ENCODE peak calls at places on chromosomes 5 and 9, in seven cellular contexts. S, I, H, Q, R, N and V are unnamed samples.

GRCh38 chr5:78499485-78499884 is 139.1 kb downstream of the SCAMP1 start:
- DNase-seq in S (no peak), I (no peak), H (no peak), Q (peak), R (no peak), N (peak), V (no peak)

GRCh38 chr9:133994359-133995011 is 2.4 kb upstream of the VAV2 start:
- DNase-seq in S (peak), I (peak), H (peak), Q (peak), R (peak), N (peak), V (peak)

GRCh38 chr5:14901462-14902051 is 30.0 kb upstream of the ANKH start:
- DNase-seq in S (peak), I (no peak), H (no peak), Q (no peak), R (peak), N (no peak), V (no peak)

GRCh38 chr9:126885089-126885753 is 24.8 kb downstream of the ZBTB34 start:
- DNase-seq in S (peak), I (no peak), H (no peak), Q (no peak), R (no peak), N (no peak), V (no peak)

GRCh38 chr5:54610197-54610898 is 92.8 kb downstream of the SNX18 start:
- DNase-seq in S (peak), I (no peak), H (no peak), Q (no peak), R (no peak), N (no peak), V (peak)

GRCh38 chr5:77869115-77869798 is 93.1 kb upstream of the TBCA start:
- DNase-seq in S (no peak), I (no peak), H (no peak), Q (no peak), R (no peak), N (no peak), V (no peak)

GRCh38 chr5:135157421-135158314 is 123.6 kb upstream of the PITX1 start:
- DNase-seq in S (no peak), I (no peak), H (no peak), Q (no peak), R (no peak), N (peak), V (no peak)

GRCh38 chr9:75591972-75592371 is 298.5 kb upstream of the PCSK5 start:
- DNase-seq in S (no peak), I (no peak), H (no peak), Q (no peak), R (no peak), N (no peak), V (no peak)

GRCh38 chr5:176676361-176676824 is 29.1 kb downstream of the TSPAN17 start:
- DNase-seq in S (peak), I (no peak), H (no peak), Q (no peak), R (peak), N (no peak), V (no peak)

GRCh38 chr9:100322954-100323536 is 29.7 kb downstream of the TEX10 start:
- DNase-seq in S (peak), I (peak), H (no peak), Q (no peak), R (peak), N (peak), V (no peak)

GRCh38 chr5:81899123-81899522 is 72.7 kb upstream of the ATG10 start:
- DNase-seq in S (no peak), I (no peak), H (no peak), Q (no peak), R (no peak), N (no peak), V (no peak)

GRCh38 chr5:143534764-143535159 is 131.3 kb upstream of the NR3C1 start:
- DNase-seq in S (no peak), I (no peak), H (no peak), Q (no peak), R (no peak), N (no peak), V (no peak)

GRCh38 chr9:136442330-136442729 is 2.7 kb upstream of the INPP5E start:
- DNase-seq in S (no peak), I (no peak), H (no peak), Q (no peak), R (no peak), N (no peak), V (no peak)

GRCh38 chr9:79671558-79671957 is 99.8 kb downstream of the TLE4 start:
- DNase-seq in S (no peak), I (no peak), H (no peak), Q (no peak), R (no peak), N (no peak), V (no peak)

GRCh38 chr9:17528859-17529258 is 50.0 kb upstream of the SH3GL2 start:
- DNase-seq in S (peak), I (no peak), H (no peak), Q (no peak), R (no peak), N (no peak), V (no peak)

GRCh38 chr9:136782452-136782851 is 8.7 kb upstream of the TMEM141 start:
- DNase-seq in S (no peak), I (no peak), H (no peak), Q (no peak), R (no peak), N (no peak), V (no peak)

GRCh38 chr5:132495063-132495671 is 4.6 kb upstream of the IRF1 start:
- DNase-seq in S (no peak), I (no peak), H (peak), Q (peak), R (no peak), N (no peak), V (no peak)

GRCh38 chr5:157607371-157608161 is 32.0 kb upstream of the ADAM19 start:
- DNase-seq in S (peak), I (no peak), H (peak), Q (no peak), R (peak), N (no peak), V (no peak)

GRCh38 chr9:134607971-134608370 is 33.6 kb upstream of the COL5A1 start:
- DNase-seq in S (peak), I (no peak), H (no peak), Q (no peak), R (no peak), N (peak), V (peak)

GRCh38 chr9:27162045-27162444 is 53.0 kb downstream of the TEK start:
- DNase-seq in S (peak), I (no peak), H (no peak), Q (no peak), R (peak), N (no peak), V (no peak)

GRCh38 chr5:146903789-146904188 is 25.2 kb upstream of the PPP2R2B start:
- DNase-seq in S (no peak), I (no peak), H (no peak), Q (no peak), R (no peak), N (no peak), V (no peak)

GRCh38 chr5:45189481-45189880 is 380.7 kb downstream of the MRPS30 start:
- DNase-seq in S (no peak), I (no peak), H (no peak), Q (no peak), R (no peak), N (no peak), V (no peak)

GRCh38 chr9:87119328-87119881 is 172.1 kb upstream of the GAS1 start:
- DNase-seq in S (peak), I (peak), H (no peak), Q (peak), R (peak), N (no peak), V (no peak)

DNA sequence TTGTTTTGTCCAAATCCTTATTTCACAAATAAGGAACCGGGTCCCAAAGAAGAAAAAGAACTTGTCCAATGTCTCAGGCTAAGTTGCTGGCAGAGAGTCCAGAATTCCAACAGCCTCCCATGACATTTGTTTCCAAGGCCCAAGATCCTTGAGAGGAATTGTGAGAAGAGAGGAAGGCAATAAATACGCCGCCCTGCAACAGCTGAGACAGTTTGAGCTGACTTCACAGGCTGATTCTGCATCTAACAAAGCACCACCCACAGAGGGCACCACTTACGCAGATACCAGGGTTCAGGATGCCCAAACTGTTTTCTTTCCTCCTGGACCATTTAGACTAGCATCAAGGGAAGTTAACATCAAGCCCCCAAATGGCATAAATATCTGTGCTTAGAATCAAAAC is 211.3 kb downstream of the FAM114A2 start:
- DNase-seq in S (peak), I (no peak), H (no peak), Q (no peak), R (no peak), N (peak), V (no peak)
- TF ChIP-seq CTCF in S (peak), I (no peak), H (no peak), Q (no peak), R (peak), N (peak), V (no peak)

GRCh38 chr5:137039939-137040515 is 459.1 kb downstream of the SPOCK1 start:
- DNase-seq in S (no peak), I (no peak), H (no peak), Q (no peak), R (no peak), N (no peak), V (no peak)
- TF ChIP-seq CTCF in S (no peak), I (no peak), H (no peak), Q (no peak), R (peak), N (no peak), V (no peak)

GRCh38 chr9:113913426-113914195 is 37.5 kb downstream of the ZNF618 start:
- DNase-seq in S (peak), I (no peak), H (no peak), Q (no peak), R (no peak), N (no peak), V (no peak)
- TF ChIP-seq CTCF in S (no peak), I (no peak), H (no peak), Q (no peak), R (no peak), N (no peak), V (no peak)

GRCh38 chr5:149238540-149238939 is 33.1 kb upstream of the AFAP1L1 start:
- DNase-seq in S (no peak), I (no peak), H (no peak), Q (no peak), R (no peak), N (no peak), V (no peak)
- TF ChIP-seq CTCF in S (peak), I (no peak), H (no peak), Q (no peak), R (peak), N (peak), V (no peak)